ENCODE peak calls at places on chromosomes 2 and 18, in seven cellular contexts. J is PC-3, U is esophagus squamous epithelium, N is AG04450, A is heart right ventricle, Z is fibroblast of mammary gland, Q is endodermal cell. M is an unnamed sample.

GRCh38 chr2:231429916-231430315 is 34.4 kb downstream of the NCL start:
- DNase-seq in A (no peak), N (no peak), J (no peak), Z (no peak), U (no peak), Q (no peak), M (no peak)

GRCh38 chr2:197130318-197130717 is 180.3 kb downstream of the ANKRD44 start:
- DNase-seq in Z (no peak), U (no peak), J (no peak), Q (no peak), A (no peak), N (no peak), M (no peak)

GRCh38 chr2:63785096-63785495 is 56.6 kb upstream of the UGP2 start:
- DNase-seq in U (no peak), A (no peak), Q (no peak), N (no peak), Z (no peak), J (no peak), M (no peak)

GRCh38 chr2:27954771-27955384 is 64.3 kb downstream of the BABAM2 start:
- DNase-seq in Z (peak; percentile 99), U (peak; percentile 2), N (peak; percentile 95), A (no peak), Q (no peak), J (peak; percentile 94), M (peak; percentile 99)

GRCh38 chr18:57910817-57911216 is 107.7 kb upstream of the ATP8B1 start:
- DNase-seq in Q (peak; percentile 88), N (no peak), J (peak; percentile 15), U (no peak), A (no peak), Z (no peak), M (no peak)

GRCh38 chr2:172607379-172607928 is 51.6 kb downstream of the PDK1 start:
- DNase-seq in N (no peak), U (no peak), A (no peak), Z (no peak), J (no peak), Q (no peak), M (no peak)

GRCh38 chr2:31511376-31511775 is 69.4 kb downstream of the SRD5A2 start:
- DNase-seq in Q (no peak), Z (peak; percentile 29), N (no peak), U (no peak), A (no peak), J (no peak), M (no peak)

GRCh38 chr2:7736646-7737305 is 819.6 kb downstream of the RNF144A start:
- DNase-seq in Z (no peak), N (no peak), J (peak; percentile 30), A (no peak), U (no peak), Q (no peak), M (no peak)

GRCh38 chr18:57805117-57805516 is 2.0 kb upstream of the ATP8B1 start:
- DNase-seq in N (no peak), J (no peak), U (no peak), A (no peak), Q (no peak), Z (no peak), M (no peak)

GRCh38 chr2:39659765-39660611 is 5.7 kb upstream of the TMEM178A start:
- DNase-seq in U (no peak), J (peak; percentile 49), Q (no peak), A (no peak), N (no peak), Z (no peak), M (no peak)

DNA sequence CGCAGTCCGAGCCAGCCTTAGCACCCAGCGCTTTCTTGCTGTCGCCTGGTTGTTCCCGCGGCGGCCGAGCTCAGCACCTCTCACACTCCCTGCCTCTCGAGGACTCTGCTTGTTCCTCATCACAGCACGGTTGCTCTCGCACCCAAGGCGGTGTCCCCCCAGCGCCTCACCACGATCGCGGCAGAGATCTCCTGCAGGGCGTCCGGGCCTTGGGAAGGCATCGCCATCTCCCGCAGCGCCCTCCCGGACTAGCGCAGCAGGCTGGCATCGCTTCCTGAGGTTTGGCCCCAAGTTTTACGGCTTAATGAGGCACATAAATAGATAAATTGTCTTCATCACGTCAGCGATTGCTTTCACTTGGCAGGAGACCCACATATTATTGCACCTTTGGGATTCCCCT is 125.4 kb downstream of the RGPD3 start:
- DNase-seq in N (no peak), J (no peak), U (no peak), A (no peak), Q (no peak), Z (no peak), M (no peak)
- H3K4me3 ChIP-seq in N (no peak overlapping the region), J (no peak overlapping the region), U (no peak overlapping the region), A (no peak overlapping the region), Q (no peak overlapping the region), Z (no peak overlapping the region), M (no peak overlapping the region)

GRCh38 chr2:224038830-224039079 is 331 bp downstream of the SERPINE2 start:
- DNase-seq in U (no peak), N (no peak), A (no peak), Z (no peak), J (no peak), Q (no peak), M (no peak)

GRCh38 chr2:224040753-224041152 is 1.7 kb upstream of the SERPINE2 start:
- DNase-seq in Z (no peak), N (no peak), A (no peak), Q (peak; percentile 74), J (no peak), U (no peak), M (no peak)

GRCh38 chr2:224038049-224038829 is 847 bp downstream of the SERPINE2 start:
- DNase-seq in U (no peak), Q (peak; percentile 83), N (no peak), Z (peak; percentile 29), J (peak; percentile 50), A (peak; percentile 34), M (no peak)

GRCh38 chr2:224039080-224039769 is at the start of gene SERPINE2:
- DNase-seq in J (peak; percentile 69), N (no peak), Z (peak; percentile 55), U (no peak), Q (peak; percentile 92), A (peak; percentile 57), M (no peak)

DNA sequence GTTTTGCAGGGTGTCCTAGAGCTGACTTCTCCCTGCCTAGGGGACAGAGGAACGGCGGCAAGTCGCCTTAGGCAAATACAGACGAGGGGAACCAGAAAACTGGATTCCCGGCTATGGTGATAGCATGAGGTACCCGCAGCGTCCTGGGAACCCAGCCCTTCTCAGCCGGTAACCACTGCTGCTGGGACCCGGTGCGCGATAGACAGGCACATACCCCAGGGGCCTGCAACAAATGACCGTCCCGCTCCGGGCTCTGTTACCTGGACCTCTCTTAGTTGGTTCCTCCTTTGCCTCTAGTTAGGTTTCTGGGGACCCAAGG is 643 bp upstream of the SERPINE2 start:
- DNase-seq in U (no peak), N (no peak), Q (no peak), A (no peak), J (no peak), Z (no peak), M (no peak)
- H3K4me3 ChIP-seq in U (peak overlapping the region; percentile 56), N (peak overlapping the region; percentile 68), Q (peak overlapping the region; percentile 77), A (peak overlapping the region; percentile 62), J (peak overlapping the region; percentile 72), Z (peak overlapping the region; percentile 42), M (peak overlapping the region; percentile 70)

DNA sequence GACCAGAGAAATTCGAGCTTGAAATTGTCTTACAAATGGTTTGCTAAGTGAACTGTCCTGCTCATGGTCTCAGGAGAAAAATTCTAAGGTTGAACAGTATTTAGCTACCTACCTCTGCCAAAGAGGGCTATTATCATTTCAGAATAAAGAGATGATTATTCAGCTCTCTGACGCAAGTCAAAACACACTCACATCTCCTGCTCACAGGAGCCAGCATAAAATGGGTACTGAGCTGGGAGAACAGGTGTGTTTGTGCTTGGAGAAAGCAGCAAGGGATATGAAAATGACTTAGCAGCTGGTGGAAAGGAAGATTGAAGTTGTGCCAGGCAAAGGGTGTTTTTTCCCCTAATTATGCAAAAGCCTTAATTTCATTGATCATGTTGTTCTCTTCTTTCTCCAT is 47.3 kb upstream of the TANK start:
- DNase-seq in A (no peak), Z (no peak), N (no peak), U (no peak), J (no peak), Q (no peak), M (no peak)
- H3K4me3 ChIP-seq in A (no peak overlapping the region), Z (no peak overlapping the region), N (no peak overlapping the region), U (no peak overlapping the region), J (no peak overlapping the region), Q (no peak overlapping the region), M (no peak overlapping the region)

DNA sequence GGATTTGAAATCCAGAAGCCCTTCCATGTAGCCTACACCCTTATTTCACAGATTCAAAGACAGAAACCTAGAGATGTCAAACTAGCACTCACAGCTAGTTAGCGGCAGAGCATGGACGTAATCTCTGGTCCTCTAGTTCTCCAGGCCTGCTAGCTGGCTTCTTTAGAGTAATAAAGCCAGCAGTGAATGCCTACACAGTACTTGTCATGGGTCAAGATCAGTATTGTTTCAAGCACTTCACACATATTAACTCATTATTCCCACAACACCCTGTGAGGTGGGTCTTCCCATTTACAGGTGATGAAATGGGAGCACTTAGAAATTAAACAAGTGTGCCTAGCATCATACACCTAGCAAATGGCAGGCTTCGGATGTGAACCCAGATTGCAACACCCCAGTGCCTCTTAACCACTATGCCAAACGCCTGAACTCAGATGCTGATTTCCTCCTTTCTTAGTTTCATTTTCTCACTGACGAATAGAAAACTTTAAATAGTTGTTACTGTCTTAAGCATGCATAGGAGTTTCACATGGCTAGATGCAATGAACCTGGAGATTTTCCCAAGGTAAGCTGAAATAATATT is 14.5 kb upstream of the ZBTB14 start:
- DNase-seq in A (no peak), U (no peak), Q (no peak), Z (no peak), N (no peak), J (no peak), M (no peak)
- H3K4me3 ChIP-seq in A (no peak overlapping the region), U (no peak overlapping the region), Q (no peak overlapping the region), Z (no peak overlapping the region), N (no peak overlapping the region), J (peak overlapping the region; percentile 22), M (no peak overlapping the region)

M was measured in skeletal muscle cell.